ENCODE peak calls at places on chromosome 16, in ten cellular contexts. B is stomach; O is fibroblast of mammary gland; F is CD4-positive, alpha-beta T cell; R is uterus; C is fibroblast of the aortic adventitia; L is GM10248; P is AG10803; V is cardiac muscle cell; Q is CD8-positive, alpha-beta T cell. D is an unnamed sample.

GRCh38 chr16:85812031-85812807 is 12.7 kb downstream of the COX4I1 start:
- DNase-seq in B (no peak), O (no peak), F (no peak), R (no peak), C (no peak), L (no peak), P (no peak), V (no peak), Q (no peak), D (no peak)

GRCh38 chr16:85381738-85382592 is 231.2 kb upstream of the GSE1 start:
- DNase-seq in B (no peak), O (peak), F (no peak), R (no peak), C (peak), L (no peak), P (no peak), V (peak), Q (no peak), D (no peak)

GRCh38 chr16:50331570-50331969 is 37.2 kb downstream of the BRD7 start:
- DNase-seq in B (no peak), O (no peak), F (no peak), R (no peak), C (no peak), L (no peak), P (no peak), V (no peak), Q (no peak), D (no peak)

GRCh38 chr16:73058221-73058615 is 10.3 kb upstream of the ZFHX3 start:
- DNase-seq in B (peak), O (no peak), F (no peak), R (no peak), C (peak), L (peak), P (peak), V (peak), Q (no peak), D (peak)

GRCh38 chr16:31695667-31696066 is 168.0 kb downstream of the AHSP start:
- DNase-seq in B (no peak), O (no peak), F (peak), R (no peak), C (no peak), L (peak), P (no peak), V (no peak), Q (peak), D (no peak)

GRCh38 chr16:50676684-50677225 is 4.4 kb downstream of the SNX20 start:
- DNase-seq in B (no peak), O (no peak), F (no peak), R (no peak), C (no peak), L (no peak), P (no peak), V (no peak), Q (no peak), D (no peak)

GRCh38 chr16:65910291-65910690 is 456.2 kb upstream of the CDH5 start:
- DNase-seq in B (no peak), O (no peak), F (no peak), R (no peak), C (no peak), L (no peak), P (no peak), V (no peak), Q (no peak), D (no peak)

GRCh38 chr16:54268766-54269165 is 17.8 kb downstream of the IRX3 start:
- DNase-seq in B (no peak), O (no peak), F (no peak), R (no peak), C (no peak), L (no peak), P (no peak), V (no peak), Q (no peak), D (no peak)

GRCh38 chr16:78278047-78278446 is 178.6 kb downstream of the WWOX start:
- DNase-seq in B (no peak), O (no peak), F (no peak), R (no peak), C (no peak), L (no peak), P (no peak), V (no peak), Q (no peak), D (no peak)

GRCh38 chr16:82761858-82762257 is 135.1 kb downstream of the CDH13 start:
- DNase-seq in B (no peak), O (peak), F (no peak), R (no peak), C (peak), L (no peak), P (no peak), V (peak), Q (no peak), D (no peak)

GRCh38 chr16:87541004-87541881 is 48.4 kb upstream of the ZCCHC14 start:
- DNase-seq in B (no peak), O (peak), F (no peak), R (no peak), C (peak), L (no peak), P (peak), V (no peak), Q (no peak), D (no peak)

GRCh38 chr16:18945233-18945632 is 19.0 kb upstream of the SMG1 start:
- DNase-seq in B (no peak), O (no peak), F (no peak), R (no peak), C (no peak), L (no peak), P (no peak), V (no peak), Q (no peak), D (no peak)

GRCh38 chr16:9836118-9836736 is 346.0 kb downstream of the GRIN2A start:
- DNase-seq in B (no peak), O (peak), F (no peak), R (no peak), C (peak), L (no peak), P (peak), V (peak), Q (no peak), D (peak)

GRCh38 chr16:53864819-53865491 is 161.0 kb downstream of the FTO start:
- DNase-seq in B (no peak), O (peak), F (no peak), R (no peak), C (peak), L (no peak), P (no peak), V (no peak), Q (no peak), D (no peak)

GRCh38 chr16:53955221-53955875 is 251.4 kb downstream of the FTO start:
- DNase-seq in B (no peak), O (no peak), F (no peak), R (no peak), C (no peak), L (no peak), P (no peak), V (no peak), Q (no peak), D (no peak)

GRCh38 chr16:55465077-55465896 is 13.7 kb upstream of the MMP2 start:
- DNase-seq in B (peak), O (peak), F (peak), R (peak), C (peak), L (peak), P (peak), V (peak), Q (peak), D (peak)

GRCh38 chr16:69747115-69747514 is 7.6 kb downstream of the NOB1 start:
- DNase-seq in B (no peak), O (no peak), F (no peak), R (no peak), C (no peak), L (no peak), P (no peak), V (no peak), Q (no peak), D (no peak)

GRCh38 chr16:2846511-2847310 is 11.3 kb downstream of the PRSS22 start:
- DNase-seq in B (no peak), O (peak), F (no peak), R (no peak), C (peak), L (no peak), P (peak), V (no peak), Q (no peak), D (no peak)

GRCh38 chr16:73778872-73779271 is 517.7 kb upstream of the PSMD7 start:
- DNase-seq in B (no peak), O (no peak), F (no peak), R (no peak), C (no peak), L (no peak), P (no peak), V (no peak), Q (no peak), D (no peak)

GRCh38 chr16:66176731-66177130 is 189.8 kb upstream of the CDH5 start:
- DNase-seq in B (no peak), O (no peak), F (no peak), R (no peak), C (no peak), L (no peak), P (no peak), V (no peak), Q (no peak), D (no peak)

GRCh38 chr16:62077998-62078397 is 41.8 kb upstream of the CDH8 start:
- DNase-seq in B (no peak), O (no peak), F (no peak), R (no peak), C (no peak), L (no peak), P (peak), V (peak), Q (no peak), D (no peak)

GRCh38 chr16:31455601-31456314 is 3.5 kb upstream of the ARMC5 start:
- DNase-seq in B (no peak), O (peak), F (no peak), R (no peak), C (no peak), L (peak), P (peak), V (peak), Q (no peak), D (no peak)

GRCh38 chr16:64907844-64908243 is 214.0 kb downstream of the CDH11 start:
- DNase-seq in B (no peak), O (no peak), F (no peak), R (no peak), C (peak), L (no peak), P (no peak), V (peak), Q (no peak), D (no peak)
- TF ChIP-seq CTCF in B (no peak), O (no peak), F (no peak), R (no peak), C (no peak), L (no peak), P (no peak), V (no peak), Q (no peak), D (no peak)

DNA sequence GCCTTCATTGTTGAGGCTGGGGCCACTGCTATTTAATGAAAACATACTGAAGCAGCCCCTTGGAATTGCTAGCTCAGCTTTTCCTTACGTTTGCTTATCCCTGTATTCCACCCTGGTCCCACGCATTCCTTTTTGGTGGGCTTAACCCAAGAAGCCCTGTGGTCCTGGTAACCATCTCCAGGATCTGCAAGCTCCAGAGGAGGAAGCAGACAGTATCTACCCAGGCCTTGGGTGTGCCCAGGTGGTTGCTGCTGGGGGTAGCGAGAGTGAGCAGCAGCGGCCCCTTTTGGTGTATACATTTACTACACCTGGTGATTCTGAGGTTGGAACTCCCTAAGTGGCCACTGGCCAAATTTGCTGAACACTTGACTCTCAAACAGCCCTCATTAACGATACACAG is 97.7 kb downstream of the CBLN1 start:
- DNase-seq in B (no peak), O (peak), F (no peak), R (no peak), C (no peak), L (peak), P (no peak), V (peak), Q (no peak), D (peak)
- TF ChIP-seq CTCF in B (no peak), O (peak), F (no peak), R (no peak), C (no peak), L (no peak), P (peak), V (no peak), Q (no peak), D (peak)

GRCh38 chr16:617855-618254 is 12.9 kb upstream of the WFIKKN1 start:
- DNase-seq in B (no peak), O (no peak), F (no peak), R (no peak), C (no peak), L (no peak), P (no peak), V (no peak), Q (no peak), D (no peak)
- TF ChIP-seq CTCF in B (no peak), O (no peak), F (no peak), R (no peak), C (no peak), L (no peak), P (no peak), V (no peak), Q (no peak), D (no peak)

DNA sequence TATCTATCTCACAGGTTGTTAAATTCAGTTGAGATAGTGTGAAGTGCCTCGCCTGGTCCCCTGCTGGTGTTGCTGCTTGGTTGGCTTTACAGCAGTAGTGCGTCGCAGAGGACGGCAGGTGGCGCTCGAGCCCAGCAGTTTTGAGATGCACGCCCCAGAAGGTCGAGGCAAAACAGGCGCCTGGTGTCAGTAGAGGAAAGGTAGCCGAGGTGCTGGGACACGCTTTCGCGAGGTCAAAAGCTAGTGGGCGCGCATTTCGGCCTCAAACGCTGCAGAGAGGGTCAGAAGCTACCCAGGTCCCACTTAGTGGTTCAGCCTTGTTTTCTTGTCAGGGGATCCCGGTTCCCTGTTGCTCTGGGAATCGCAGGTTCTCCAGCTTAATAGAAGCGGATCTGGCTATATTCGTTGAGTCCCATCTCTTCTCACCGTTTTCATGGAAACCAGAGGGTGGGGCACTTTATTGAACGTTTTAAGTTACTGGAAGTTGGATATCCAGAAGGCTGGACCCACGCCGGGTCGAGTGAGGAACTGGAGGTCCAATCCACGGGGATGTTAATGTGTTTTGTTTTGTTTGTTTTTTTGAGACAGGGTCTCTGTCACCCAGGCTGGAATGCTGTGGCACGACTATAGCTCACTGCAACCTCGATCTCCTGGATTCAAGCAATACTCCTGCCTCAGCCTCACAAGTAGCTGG is 10.3 kb upstream of the ZFP90 start:
- DNase-seq in B (peak), O (peak), F (peak), R (peak), C (peak), L (peak), P (peak), V (peak), Q (peak), D (peak)
- TF ChIP-seq CTCF in B (peak), O (peak), F (peak), R (peak), C (peak), L (peak), P (peak), V (peak), Q (peak), D (peak)

GRCh38 chr16:11151156-11151904 is 104.7 kb downstream of the SOCS1 start:
- DNase-seq in B (no peak), O (no peak), F (no peak), R (no peak), C (no peak), L (no peak), P (no peak), V (no peak), Q (no peak), D (no peak)

GRCh38 chr16:11148045-11148444 is 108.0 kb downstream of the SOCS1 start:
- DNase-seq in B (no peak), O (no peak), F (no peak), R (no peak), C (no peak), L (no peak), P (no peak), V (no peak), Q (no peak), D (no peak)

GRCh38 chr16:11152205-11152604 is 103.8 kb downstream of the SOCS1 start:
- DNase-seq in B (no peak), O (no peak), F (no peak), R (no peak), C (no peak), L (no peak), P (no peak), V (no peak), Q (no peak), D (no peak)

GRCh38 chr16:11149011-11149616 is 106.9 kb downstream of the SOCS1 start:
- DNase-seq in B (no peak), O (peak), F (no peak), R (no peak), C (no peak), L (no peak), P (no peak), V (no peak), Q (no peak), D (no peak)

DNA sequence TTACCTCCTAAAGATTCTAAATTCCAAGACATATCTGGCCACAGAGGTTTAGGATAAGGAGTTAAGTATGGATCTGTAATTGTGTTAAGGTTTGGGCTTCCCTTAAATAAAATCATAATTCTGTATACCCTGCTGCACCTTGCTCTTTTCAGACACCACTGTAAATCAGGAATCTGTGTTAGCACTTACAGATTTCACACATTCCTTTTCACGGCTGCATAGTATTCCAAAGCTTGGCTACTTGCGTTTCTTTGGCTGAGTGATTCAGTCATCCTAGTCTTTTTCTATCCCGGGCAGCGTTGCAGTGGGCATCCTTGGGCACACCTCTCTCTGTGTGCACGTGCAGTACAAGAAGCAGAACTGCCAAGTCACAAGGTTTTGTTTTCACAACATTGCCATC is 105.8 kb downstream of the SOCS1 start:
- DNase-seq in B (no peak), O (no peak), F (no peak), R (no peak), C (no peak), L (no peak), P (no peak), V (no peak), Q (no peak), D (no peak)
- TF ChIP-seq CTCF in B (no peak), O (no peak), F (no peak), R (no peak), C (no peak), L (no peak), P (no peak), V (no peak), Q (no peak), D (no peak)

GRCh38 chr16:70805380-70805779 is 4.4 kb upstream of the VAC14 start:
- DNase-seq in B (no peak), O (peak), F (no peak), R (no peak), C (no peak), L (no peak), P (no peak), V (no peak), Q (no peak), D (no peak)

GRCh38 chr16:70809392-70810060 is 8.6 kb upstream of the VAC14 start:
- DNase-seq in B (no peak), O (no peak), F (no peak), R (no peak), C (no peak), L (no peak), P (no peak), V (no peak), Q (no peak), D (no peak)

GRCh38 chr16:70805787-70806186 is 4.8 kb upstream of the VAC14 start:
- DNase-seq in B (no peak), O (peak), F (no peak), R (no peak), C (peak), L (no peak), P (peak), V (no peak), Q (no peak), D (no peak)

GRCh38 chr16:70804729-70805169 is 3.8 kb upstream of the VAC14 start:
- DNase-seq in B (no peak), O (no peak), F (no peak), R (no peak), C (no peak), L (no peak), P (no peak), V (no peak), Q (no peak), D (no peak)

GRCh38 chr16:70808371-70808770 is 7.4 kb upstream of the VAC14 start:
- DNase-seq in B (no peak), O (no peak), F (no peak), R (no peak), C (no peak), L (no peak), P (no peak), V (no peak), Q (no peak), D (no peak)
- TF ChIP-seq CTCF in B (no peak), O (peak), F (no peak), R (no peak), C (peak), L (no peak), P (no peak), V (no peak), Q (no peak), D (peak)

DNA sequence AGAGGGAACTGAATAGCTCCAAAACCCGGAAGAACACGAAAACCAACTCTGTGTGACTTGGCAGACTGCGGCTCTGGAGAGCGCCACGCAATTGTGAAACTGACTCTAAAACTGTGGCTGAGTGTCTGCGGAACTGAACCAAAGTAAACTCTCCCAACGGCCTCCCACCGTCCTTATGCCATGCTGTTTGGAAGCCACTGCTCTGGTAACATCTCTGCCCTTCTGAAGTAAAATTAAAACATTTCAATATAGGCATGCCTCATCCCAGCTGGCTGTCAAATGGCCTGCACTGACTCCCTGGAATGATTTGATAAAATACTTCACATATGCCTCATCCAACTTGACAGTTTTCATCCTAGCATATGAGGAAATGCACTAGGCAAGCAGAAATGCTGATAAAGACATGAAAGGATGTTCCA is 70.2 kb downstream of the PARN start:
- DNase-seq in B (peak), O (no peak), F (no peak), R (no peak), C (peak), L (no peak), P (no peak), V (no peak), Q (no peak), D (no peak)
- TF ChIP-seq CTCF in B (no peak), O (no peak), F (no peak), R (no peak), C (no peak), L (no peak), P (no peak), V (no peak), Q (no peak), D (no peak)